ENCODE peak calls at places on chromosome 6, in eight cellular contexts. O is SK-N-SH, U is hepatocyte, M is OCI-LY7, P is PC-3, A is MM.1S, R is Karpas-422, Y is PC-9. G is an unnamed sample.

GRCh38 chr6:167825059-167825758 is 1.5 kb upstream of the AFDN start:
- DNase-seq in O (no peak), U (peak; percentile 35), M (no peak), P (no peak), A (no peak), R (no peak), Y (no peak), G (peak; percentile 44)

GRCh38 chr6:101650402-101651100 is 257.0 kb downstream of the GRIK2 start:
- DNase-seq in O (no peak), U (no peak), M (no peak), P (no peak), A (no peak), R (no peak), Y (no peak), G (no peak)

GRCh38 chr6:150143521-150144293 is 863 bp downstream of the PPP1R14C start:
- DNase-seq in O (no peak), U (no peak), M (no peak), P (no peak), A (no peak), R (no peak), Y (no peak), G (peak; percentile 56)

GRCh38 chr6:110645685-110646418 is 169.4 kb downstream of the CDK19 start:
- DNase-seq in O (no peak), U (no peak), M (no peak), P (no peak), A (no peak), R (no peak), Y (no peak), G (no peak)

GRCh38 chr6:150238857-150239407 is 96.1 kb downstream of the PPP1R14C start:
- DNase-seq in O (no peak), U (no peak), M (no peak), P (no peak), A (no peak), R (no peak), Y (no peak), G (no peak)

GRCh38 chr6:16824804-16825777 is 63.8 kb upstream of the ATXN1 start:
- DNase-seq in O (no peak), U (no peak), M (no peak), P (no peak), A (no peak), R (no peak), Y (no peak), G (no peak)

GRCh38 chr6:39508513-39508912 is 186.0 kb upstream of the KCNK16 start:
- DNase-seq in O (no peak), U (no peak), M (no peak), P (no peak), A (no peak), R (no peak), Y (no peak), G (no peak)

GRCh38 chr6:100257661-100258395 is 206.9 kb downstream of the SIM1 start:
- DNase-seq in O (no peak), U (no peak), M (peak; percentile 1), P (peak; percentile 27), A (no peak), R (peak; percentile 48), Y (no peak), G (peak; percentile 59)

GRCh38 chr6:25035451-25036435 is 100.0 kb upstream of the RIPOR2 start:
- DNase-seq in O (no peak), U (no peak), M (peak; percentile 38), P (no peak), A (no peak), R (peak; percentile 65), Y (peak; percentile 44), G (no peak)

GRCh38 chr6:63636516-63636968 is 940 bp downstream of the PHF3 start:
- DNase-seq in O (peak; percentile 47), U (peak; percentile 69), M (peak; percentile 44), P (peak; percentile 16), A (peak; percentile 36), R (peak; percentile 83), Y (no peak), G (peak; percentile 69)

GRCh38 chr6:15770347-15771143 is 107.7 kb upstream of the DTNBP1 start:
- DNase-seq in O (no peak), U (peak; percentile 13), M (peak; percentile 2), P (peak; percentile 37), A (no peak), R (no peak), Y (no peak), G (peak; percentile 82)

GRCh38 chr6:165204807-165205545 is 104.4 kb downstream of the C6orf118 start:
- DNase-seq in O (no peak), U (no peak), M (no peak), P (no peak), A (no peak), R (no peak), Y (no peak), G (no peak)

GRCh38 chr6:288861-289260 is 3.4 kb upstream of the DUSP22 start:
- DNase-seq in O (no peak), U (no peak), M (no peak), P (no peak), A (no peak), R (no peak), Y (no peak), G (no peak)

GRCh38 chr6:149031545-149032317 is 284.9 kb downstream of the UST start:
- DNase-seq in O (peak; percentile 22), U (no peak), M (no peak), P (peak; percentile 91), A (no peak), R (no peak), Y (peak; percentile 86), G (peak; percentile 88)

GRCh38 chr6:137978252-137978896 is 111.3 kb downstream of the TNFAIP3 start:
- DNase-seq in O (no peak), U (peak; percentile 75), M (no peak), P (peak; percentile 77), A (no peak), R (no peak), Y (peak; percentile 99), G (peak; percentile 27)

GRCh38 chr6:145967549-145967948 is 3.4 kb upstream of the SHPRH start:
- DNase-seq in O (no peak), U (no peak), M (no peak), P (no peak), A (no peak), R (no peak), Y (no peak), G (no peak)

GRCh38 chr6:12967686-12968085 is 251.1 kb downstream of the PHACTR1 start:
- DNase-seq in O (peak; percentile 41), U (no peak), M (no peak), P (no peak), A (no peak), R (no peak), Y (no peak), G (peak; percentile 70)

GRCh38 chr6:47525330-47526057 is 47.9 kb downstream of the CD2AP start:
- DNase-seq in O (no peak), U (no peak), M (no peak), P (no peak), A (no peak), R (no peak), Y (no peak), G (no peak)

GRCh38 chr6:119479860-119480655 is 130.5 kb upstream of the MAN1A1 start:
- DNase-seq in O (no peak), U (peak; percentile 56), M (no peak), P (no peak), A (no peak), R (no peak), Y (no peak), G (peak; percentile 72)

GRCh38 chr6:77368660-77369313 is 94.5 kb downstream of the HTR1B start:
- DNase-seq in O (no peak), U (peak; percentile 28), M (no peak), P (no peak), A (peak; percentile 28), R (no peak), Y (no peak), G (peak; percentile 60)

GRCh38 chr6:105038259-105038658 is 81.4 kb downstream of the LIN28B start:
- DNase-seq in O (no peak), U (no peak), M (no peak), P (no peak), A (no peak), R (no peak), Y (no peak), G (no peak)

GRCh38 chr6:159203304-159204005 is 34.3 kb downstream of the FNDC1 start:
- DNase-seq in O (no peak), U (no peak), M (no peak), P (peak; percentile 4), A (no peak), R (no peak), Y (no peak), G (peak; percentile 98)

GRCh38 chr6:32947552-32948465 is 5.1 kb downstream of the HLA-DMA start:
- DNase-seq in O (peak; percentile 21), U (peak; percentile 76), M (peak; percentile 73), P (peak; percentile 75), A (peak; percentile 35), R (peak; percentile 75), Y (peak; percentile 56), G (peak; percentile 51)

GRCh38 chr6:87660226-87660886 is 41.7 kb downstream of the AKIRIN2 start:
- DNase-seq in O (no peak), U (no peak), M (no peak), P (peak; percentile 26), A (no peak), R (no peak), Y (no peak), G (peak; percentile 88)
- H3K4me3 ChIP-seq in O (no peak overlapping the region), U (no peak overlapping the region), M (no peak overlapping the region), P (no peak overlapping the region), A (no peak overlapping the region), R (no peak overlapping the region), Y (no peak overlapping the region), G (no peak overlapping the region)

DNA sequence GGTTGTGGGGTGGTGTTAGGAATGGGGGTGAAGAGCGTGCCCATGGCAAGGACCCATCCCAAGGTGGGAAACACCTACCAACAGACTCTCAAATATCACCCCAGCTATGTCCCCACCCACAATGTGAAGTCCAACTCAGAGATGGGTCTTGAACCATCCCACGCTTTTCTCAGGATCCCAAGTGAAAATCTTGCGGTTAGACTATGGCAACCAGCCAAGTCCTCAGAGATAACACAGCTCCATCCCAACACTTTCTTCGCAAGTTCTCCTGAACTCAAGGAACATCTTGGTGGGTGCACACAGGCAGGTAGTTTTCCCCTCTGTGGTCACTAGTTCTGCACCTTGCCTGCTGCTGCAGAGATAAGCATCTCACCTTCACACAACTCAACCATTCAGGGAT is 116.0 kb downstream of the CDC5L start:
- DNase-seq in O (no peak), U (no peak), M (no peak), P (no peak), A (no peak), R (no peak), Y (no peak), G (no peak)
- H3K9me2 ChIP-seq in O (no peaks in the 10 kb centered on the region), U (no peaks in the 10 kb centered on the region), M (no peaks in the 10 kb centered on the region), P (peaks cover 4% of the 10 kb centered on the region), A (no peaks in the 10 kb centered on the region), R (no peaks in the 10 kb centered on the region), Y (no peaks in the 10 kb centered on the region), G (no peaks in the 10 kb centered on the region)

GRCh38 chr6:107757910-107758309 is 66.2 kb downstream of the SCML4 start:
- DNase-seq in O (no peak), U (no peak), M (no peak), P (no peak), A (no peak), R (no peak), Y (no peak), G (no peak)
- H3K27ac ChIP-seq in O (no peak overlapping the region), U (no peak overlapping the region), M (no peak overlapping the region), P (no peak overlapping the region), A (no peak overlapping the region), R (no peak overlapping the region), Y (no peak overlapping the region), G (no peak overlapping the region)

DNA sequence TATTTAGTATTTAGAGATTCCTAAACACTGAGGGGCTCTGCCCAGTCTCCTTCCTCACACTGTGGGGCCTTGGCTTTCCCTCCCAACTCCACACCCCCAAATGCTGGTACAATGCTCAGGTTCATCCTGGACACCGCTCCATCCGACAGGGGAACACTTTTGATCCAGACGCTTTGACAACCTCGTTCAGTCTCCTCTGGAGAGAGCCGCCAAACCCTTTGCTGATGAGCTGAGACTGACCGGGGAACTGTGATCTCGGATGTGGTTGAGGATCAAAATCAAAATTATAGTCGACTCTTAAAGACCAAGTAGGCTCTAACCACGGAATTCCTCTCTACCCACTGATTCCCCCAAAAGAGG is 38.8 kb upstream of the HLA-E start:
- DNase-seq in O (no peak), U (no peak), M (no peak), P (no peak), A (no peak), R (no peak), Y (no peak), G (no peak)
- H3K4me3 ChIP-seq in O (no peak overlapping the region), U (no peak overlapping the region), M (no peak overlapping the region), P (no peak overlapping the region), A (no peak overlapping the region), R (no peak overlapping the region), Y (no peak overlapping the region), G (peak overlapping the region; percentile 55)